ENCODE peak calls at places on chromosomes 3 and 15, in four cellular contexts. N is K562, E is H1, R is GM12878. L is an unnamed sample.

GRCh38 chr3:101466465-101467309 is 46.3 kb downstream of the SENP7 start:
- DNase-seq in E (peak; percentile 74), N (no peak), R (no peak), L (peak; percentile 7)

GRCh38 chr15:78061963-78062427 is 15.5 kb downstream of the TBC1D2B start:
- DNase-seq in R (no peak), E (no peak), N (no peak), L (peak; percentile 53)

GRCh38 chr15:85025516-85026279 is 44.0 kb downstream of the PDE8A start:
- DNase-seq in N (no peak), E (no peak), R (no peak), L (no peak)

GRCh38 chr3:127013196-127013595 is 30.3 kb downstream of the PLXNA1 start:
- DNase-seq in R (no peak), N (no peak), E (no peak), L (no peak)

GRCh38 chr15:32028921-32029320 is 1.4 kb upstream of the CHRNA7 start:
- DNase-seq in E (peak; percentile 64), R (no peak), N (no peak), L (no peak)

GRCh38 chr3:9279959-9280358 is 30.5 kb upstream of the SRGAP3 start:
- DNase-seq in E (no peak), R (no peak), N (no peak), L (peak; percentile 20)

GRCh38 chr3:149658444-149659172 is 783 bp upstream of the WWTR1 start:
- DNase-seq in R (no peak), E (peak; percentile 79), N (no peak), L (peak; percentile 86)

GRCh38 chr3:155441026-155441425 is 147.5 kb upstream of the STRIT1 start:
- DNase-seq in R (no peak), N (no peak), E (no peak), L (no peak)

GRCh38 chr3:66425032-66425431 is 75.8 kb downstream of the LRIG1 start:
- DNase-seq in E (no peak), R (no peak), N (no peak), L (no peak)

GRCh38 chr3:15527031-15527459 is 5.5 kb upstream of the COLQ start:
- DNase-seq in E (peak; percentile 76), R (no peak), N (peak; percentile 48), L (peak; percentile 30)

GRCh38 chr15:72770673-72771328 is 12.8 kb downstream of the ADPGK start:
- DNase-seq in N (peak; percentile 27), R (no peak), E (no peak), L (no peak)

GRCh38 chr3:72896996-72897757 is 9.3 kb downstream of the GXYLT2 start:
- DNase-seq in N (no peak), E (no peak), R (no peak), L (peak; percentile 69)

GRCh38 chr3:195583831-195584542 is at the start of gene APOD:
- DNase-seq in N (peak; percentile 49), E (no peak), R (no peak), L (peak; percentile 13)

GRCh38 chr3:57998366-57999283 is 9.6 kb upstream of the FLNB start:
- DNase-seq in N (peak; percentile 40), R (no peak), E (no peak), L (peak; percentile 81)

GRCh38 chr3:15572138-15572537 is 29.2 kb downstream of the HACL1 start:
- DNase-seq in E (no peak), N (no peak), R (no peak), L (no peak)

GRCh38 chr15:87724330-87724729 is 532.2 kb downstream of the NTRK3 start:
- DNase-seq in R (no peak), E (no peak), N (no peak), L (no peak)

GRCh38 chr3:121739902-121740301 is 9.6 kb downstream of the GOLGB1 start:
- DNase-seq in E (no peak), N (no peak), R (no peak), L (no peak)

GRCh38 chr3:159532577-159532976 is 456.1 kb upstream of the IL12A start:
- DNase-seq in R (no peak), N (no peak), E (no peak), L (peak; percentile 4)

GRCh38 chr3:189947948-189948723 is 172.6 kb downstream of the P3H2 start:
- DNase-seq in E (no peak), R (peak; percentile 32), N (no peak), L (peak; percentile 40)

GRCh38 chr15:98954411-98954810 is 53.2 kb downstream of the PGPEP1L start:
- DNase-seq in E (no peak), R (peak; percentile 24), N (no peak), L (peak; percentile 88)

GRCh38 chr3:123893012-123893411 is 8.9 kb upstream of the MYLK start:
- DNase-seq in R (no peak), N (no peak), E (no peak), L (no peak)

GRCh38 chr3:13307041-13307440 is 113.1 kb downstream of the NUP210 start:
- DNase-seq in N (no peak), R (no peak), E (no peak), L (no peak)

GRCh38 chr3:126313580-126314304 is 43.5 kb downstream of the KLF15 start:
- DNase-seq in N (no peak), E (peak; percentile 38), R (no peak), L (peak; percentile 17)

GRCh38 chr15:62986948-62987347 is 55.6 kb upstream of the TPM1 start:
- DNase-seq in E (no peak), R (no peak), N (no peak), L (no peak)

GRCh38 chr3:46368569-46368968 is 2.2 kb upstream of the CCR5 start:
- DNase-seq in N (no peak), E (peak; percentile 60), R (peak; percentile 70), L (no peak)

DNA sequence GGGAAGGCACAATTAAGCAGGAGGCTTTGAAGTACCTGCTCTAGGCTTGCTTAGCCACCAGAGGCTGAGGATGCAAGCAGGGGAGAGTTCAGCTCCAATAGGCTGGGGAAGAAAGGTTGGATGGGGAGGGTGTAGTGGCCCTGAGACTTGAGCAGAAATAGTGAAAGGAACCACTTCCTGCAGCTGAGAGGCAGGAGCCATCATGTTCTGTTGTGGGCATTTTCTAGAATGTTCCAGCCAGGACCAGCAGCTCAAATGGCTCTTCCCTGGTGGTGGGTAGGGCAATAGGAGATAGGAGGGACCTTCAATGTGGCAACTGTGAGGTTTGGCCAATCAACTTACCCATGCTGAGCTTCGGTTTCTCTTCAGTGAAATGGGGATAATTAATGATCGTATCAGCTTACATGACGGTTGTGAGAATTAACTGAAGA is 79.1 kb upstream of the CGNL1 start:
- DNase-seq in N (no peak), E (peak; percentile 46), R (no peak), L (no peak)
- TF ChIP-seq CHD1 in N (no peak), E (no peak), R (no peak), L (no peak)

GRCh38 chr3:32391643-32392529 is at the start of gene CMTM7:
- DNase-seq in E (peak; percentile 79), R (no peak), N (peak; percentile 76), L (peak; percentile 35)
- TF ChIP-seq POLR2A in E (peak; percentile 46), R (no peak), N (no peak), L (peak; percentile 39)

GRCh38 chr3:184380210-184380626 is 364 bp downstream of the CHRD start:
- DNase-seq in R (no peak), E (peak; percentile 79), N (peak; percentile 87), L (no peak)
- TF ChIP-seq CHD1 in R (no peak), E (no peak), N (no peak), L (no peak)

GRCh38 chr15:40381818-40382529 is 547 bp upstream of the KNSTRN start:
- DNase-seq in N (no peak), E (no peak), R (no peak), L (no peak)

GRCh38 chr15:40380636-40381035 is 1.9 kb upstream of the KNSTRN start:
- DNase-seq in R (no peak), N (no peak), E (no peak), L (no peak)

GRCh38 chr15:40379853-40380252 is 2.7 kb upstream of the KNSTRN start:
- DNase-seq in N (no peak), R (no peak), E (no peak), L (peak; percentile 99)

GRCh38 chr15:40379374-40379773 is 3.1 kb upstream of the KNSTRN start:
- DNase-seq in R (no peak), E (no peak), N (no peak), L (no peak)

GRCh38 chr15:40382580-40383456 is at the start of gene KNSTRN:
- DNase-seq in E (peak; percentile 97), R (peak; percentile 63), N (peak; percentile 90), L (peak; percentile 93)
- TF ChIP-seq POLR2A in E (peak; percentile 42), R (peak; percentile 82), N (peak; percentile 88), L (peak; percentile 62)

GRCh38 chr15:41891226-41891625 is 2.6 kb downstream of the SPTBN5 start:
- DNase-seq in E (no peak), N (no peak), R (no peak), L (no peak)

GRCh38 chr15:41891946-41892345 is 1.9 kb downstream of the SPTBN5 start:
- DNase-seq in R (no peak), E (no peak), N (no peak), L (no peak)

GRCh38 chr15:41894251-41894790 is 468 bp upstream of the SPTBN5 start:
- DNase-seq in N (no peak), R (no peak), E (no peak), L (no peak)

GRCh38 chr15:41893422-41894250 is at the start of gene SPTBN5:
- DNase-seq in R (no peak), E (no peak), N (peak; percentile 45), L (no peak)

DNA sequence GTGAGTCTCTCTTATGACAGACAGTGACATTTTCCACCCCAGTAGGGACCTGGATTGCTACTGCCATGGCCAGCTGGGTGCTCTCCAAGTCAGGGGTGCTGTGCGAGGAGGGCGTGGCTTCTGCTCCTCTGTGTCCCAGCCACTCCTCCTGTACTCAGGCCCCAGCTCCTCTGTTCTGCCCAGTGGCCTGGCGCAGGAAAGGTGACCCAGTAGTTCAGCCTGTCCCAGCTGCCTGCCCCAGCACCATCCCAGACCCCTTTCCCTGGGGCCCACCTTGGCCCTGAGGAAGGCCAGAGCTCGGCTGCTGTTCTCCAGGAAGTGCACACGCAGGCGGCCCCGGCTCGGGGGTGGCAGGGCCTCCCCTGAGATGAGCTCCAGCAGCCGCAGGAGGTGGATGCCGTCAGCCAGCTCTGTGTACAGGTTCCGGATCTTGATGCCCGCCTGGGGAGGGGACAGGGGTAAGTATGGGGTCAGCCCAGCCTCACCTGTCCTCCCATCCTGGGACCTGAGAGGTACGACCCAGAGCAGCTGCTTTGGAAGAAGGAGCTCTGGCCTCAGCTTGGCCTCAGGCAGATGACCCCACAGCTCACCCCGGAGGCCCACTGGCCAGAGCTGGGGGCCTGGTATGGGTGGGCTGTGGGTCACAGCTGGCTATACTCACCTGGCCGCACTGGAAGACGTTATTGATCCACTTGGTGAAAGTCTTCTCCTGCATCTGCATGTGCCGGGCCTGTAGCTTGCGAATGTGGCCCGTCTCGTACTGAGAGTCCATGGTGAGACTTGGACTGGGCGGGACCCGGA is 1.0 kb downstream of the SPTBN5 start:
- DNase-seq in E (peak; percentile 45), N (no peak), R (no peak), L (no peak)
- TF ChIP-seq CHD1 in E (no peak), N (no peak), R (no peak), L (no peak)

L was measured in IMR-90.